ENCODE peak calls at places on chromosome 18, in ten cellular contexts. X is DND-41, L is HFF-Myc, B is right lobe of liver, N is stomach, Y is uterus, D is SJSA1, A is pancreas, V is cardiac fibroblast, P is heart right ventricle. T is an unnamed sample.

GRCh38 chr18:28198588-28198987 is 21.7 kb upstream of the CDH2 start:
- DNase-seq in B (no peak), D (no peak), L (no peak), V (no peak), P (no peak), N (no peak), X (no peak), Y (no peak), A (no peak), T (no peak)

GRCh38 chr18:41933778-41934177 is 21.3 kb upstream of the PIK3C3 start:
- DNase-seq in Y (no peak), V (no peak), L (no peak), X (no peak), D (no peak), A (no peak), B (no peak), N (no peak), P (no peak), T (no peak)

GRCh38 chr18:49591775-49592174 is 29.9 kb downstream of the LIPG start:
- DNase-seq in X (no peak), Y (no peak), A (no peak), L (no peak), V (no peak), N (no peak), B (no peak), D (no peak), P (no peak), T (no peak)

GRCh38 chr18:35322486-35323258 is 21.5 kb downstream of the ZNF24 start:
- DNase-seq in D (no peak), X (no peak), V (no peak), A (no peak), Y (no peak), P (no peak), L (no peak), B (no peak), N (no peak), T (no peak)

GRCh38 chr18:49846718-49847470 is 33.6 kb upstream of the ACAA2 start:
- DNase-seq in B (peak), L (no peak), D (no peak), A (no peak), N (no peak), Y (no peak), V (no peak), P (no peak), X (no peak), T (no peak)

GRCh38 chr18:63258749-63259580 is 60.6 kb downstream of the BCL2 start:
- DNase-seq in X (no peak), A (no peak), L (no peak), D (no peak), Y (no peak), N (no peak), B (no peak), P (no peak), V (no peak), T (no peak)

GRCh38 chr18:72973831-72974230 is 106.0 kb upstream of the NETO1 start:
- DNase-seq in D (no peak), B (no peak), N (no peak), X (no peak), V (no peak), Y (no peak), A (no peak), P (no peak), L (no peak), T (no peak)

GRCh38 chr18:70075906-70076305 is 128.2 kb upstream of the CD226 start:
- DNase-seq in X (no peak), V (peak), D (no peak), A (no peak), L (no peak), P (no peak), Y (no peak), N (no peak), B (no peak), T (no peak)

GRCh38 chr18:63155169-63155852 is 164.3 kb downstream of the BCL2 start:
- DNase-seq in Y (no peak), D (no peak), X (peak), B (peak), P (peak), A (peak), V (no peak), N (peak), L (no peak), T (no peak)

GRCh38 chr18:67318651-67319050 is 197.9 kb downstream of the DSEL start:
- DNase-seq in A (no peak), V (peak), B (no peak), X (no peak), D (no peak), N (no peak), L (no peak), Y (no peak), P (no peak), T (no peak)

GRCh38 chr18:41266214-41266613 is 688.8 kb upstream of the PIK3C3 start:
- DNase-seq in Y (no peak), B (no peak), A (no peak), L (no peak), V (no peak), P (no peak), N (no peak), D (no peak), X (no peak), T (no peak)

GRCh38 chr18:50819027-50819726 is 639 bp downstream of the MRO start:
- DNase-seq in L (no peak), B (peak), Y (peak), V (peak), A (peak), N (peak), D (peak), X (no peak), P (peak), T (no peak)

GRCh38 chr18:51278045-51278649 is 80.7 kb upstream of the MEX3C start:
- DNase-seq in D (no peak), N (peak), L (peak), X (peak), V (peak), Y (no peak), A (peak), B (peak), P (no peak), T (no peak)

GRCh38 chr18:38948436-38948835 is 1382.8 kb upstream of the CELF4 start:
- DNase-seq in D (no peak), Y (no peak), B (no peak), N (no peak), X (no peak), V (no peak), L (no peak), A (no peak), P (no peak), T (no peak)

GRCh38 chr18:6660334-6660733 is 69.2 kb upstream of the ARHGAP28 start:
- DNase-seq in N (no peak), L (peak), P (no peak), D (no peak), A (no peak), B (no peak), V (no peak), X (no peak), Y (no peak), T (no peak)

GRCh38 chr18:39030124-39030655 is 1464.6 kb upstream of the CELF4 start:
- DNase-seq in L (no peak), Y (no peak), A (no peak), X (no peak), V (no peak), B (no peak), D (no peak), P (no peak), N (no peak), T (no peak)

GRCh38 chr18:44679912-44680270 is 797 bp upstream of the SETBP1 start:
- DNase-seq in L (no peak), Y (peak), X (peak), A (peak), V (peak), N (peak), D (no peak), B (peak), P (peak), T (no peak)

GRCh38 chr18:39799010-39799409 is 2156.0 kb upstream of the PIK3C3 start:
- DNase-seq in L (no peak), P (no peak), A (no peak), D (no peak), N (no peak), X (no peak), B (no peak), V (peak), Y (no peak), T (no peak)

GRCh38 chr18:12839057-12839525 is 44.9 kb downstream of the PTPN2 start:
- DNase-seq in B (no peak), P (no peak), N (no peak), D (peak), X (no peak), A (no peak), V (no peak), Y (no peak), L (no peak), T (no peak)

GRCh38 chr18:45715212-45715780 is 8.7 kb upstream of the SLC14A1 start:
- DNase-seq in Y (no peak), P (no peak), N (no peak), X (no peak), A (no peak), D (no peak), B (no peak), L (no peak), V (no peak), T (no peak)

GRCh38 chr18:36186461-36187137 is 698 bp upstream of the MOCOS start:
- DNase-seq in X (no peak), D (peak), Y (peak), V (peak), N (peak), B (peak), P (peak), L (no peak), A (peak), T (no peak)

GRCh38 chr18:46764586-46764985 is 7.7 kb upstream of the ST8SIA5 start:
- DNase-seq in D (no peak), B (no peak), X (no peak), L (no peak), N (no peak), V (no peak), A (no peak), P (no peak), Y (no peak), T (no peak)

GRCh38 chr18:7977897-7978296 is 410.8 kb downstream of the PTPRM start:
- DNase-seq in D (no peak), A (no peak), B (no peak), V (no peak), N (no peak), P (no peak), L (no peak), X (no peak), Y (no peak), T (no peak)

GRCh38 chr18:7979714-7980113 is 412.6 kb downstream of the PTPRM start:
- DNase-seq in D (no peak), Y (no peak), P (no peak), A (no peak), V (no peak), N (no peak), X (no peak), L (no peak), B (no peak), T (no peak)

GRCh38 chr18:7980136-7980535 is 413.0 kb downstream of the PTPRM start:
- DNase-seq in N (no peak), L (no peak), X (no peak), P (no peak), A (no peak), B (no peak), D (no peak), V (no peak), Y (no peak), T (no peak)

GRCh38 chr18:7978834-7979233 is 411.7 kb downstream of the PTPRM start:
- DNase-seq in V (no peak), X (no peak), B (no peak), L (no peak), N (no peak), A (no peak), Y (no peak), D (no peak), P (no peak), T (no peak)

DNA sequence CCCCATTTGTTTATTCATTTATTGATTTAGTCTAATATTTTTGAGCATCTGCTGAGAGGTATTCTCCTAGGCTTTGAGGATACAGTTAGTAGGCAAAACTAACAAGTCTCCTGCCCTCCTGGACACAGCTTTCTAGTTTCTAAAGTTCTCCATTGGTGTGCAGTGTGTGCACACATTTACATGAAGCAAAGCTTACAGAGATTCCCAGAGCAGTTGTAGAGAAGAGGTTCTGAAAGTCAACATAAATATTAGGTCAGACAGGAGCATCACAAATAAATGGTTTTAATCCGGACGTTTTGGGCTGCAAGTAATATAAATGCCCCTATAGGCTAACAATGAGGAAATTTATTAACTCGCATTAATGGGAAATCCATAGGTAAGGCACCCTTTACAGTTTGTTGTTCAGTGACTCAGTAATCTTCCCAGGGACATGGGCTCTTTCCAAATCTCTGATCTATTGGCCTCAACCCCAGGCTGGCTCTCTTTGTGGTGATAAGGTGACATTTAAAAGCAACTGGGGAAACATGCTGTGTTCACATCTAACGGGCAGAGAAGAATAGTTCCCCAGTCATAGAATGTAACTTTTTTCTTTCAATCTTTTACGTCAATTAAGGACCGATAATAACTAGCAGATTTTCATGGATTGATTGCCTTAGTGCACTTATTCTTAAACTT is 407.2 kb downstream of the PTPRM start:
- DNase-seq in L (no peak), B (no peak), X (no peak), A (peak), D (no peak), Y (no peak), P (no peak), V (no peak), N (peak), T (no peak)
- H3K4me3 ChIP-seq in L (no peak), B (no peak), X (no peak), A (no peak), D (no peak), Y (no peak), P (no peak), V (no peak), N (no peak), T (no peak)

DNA sequence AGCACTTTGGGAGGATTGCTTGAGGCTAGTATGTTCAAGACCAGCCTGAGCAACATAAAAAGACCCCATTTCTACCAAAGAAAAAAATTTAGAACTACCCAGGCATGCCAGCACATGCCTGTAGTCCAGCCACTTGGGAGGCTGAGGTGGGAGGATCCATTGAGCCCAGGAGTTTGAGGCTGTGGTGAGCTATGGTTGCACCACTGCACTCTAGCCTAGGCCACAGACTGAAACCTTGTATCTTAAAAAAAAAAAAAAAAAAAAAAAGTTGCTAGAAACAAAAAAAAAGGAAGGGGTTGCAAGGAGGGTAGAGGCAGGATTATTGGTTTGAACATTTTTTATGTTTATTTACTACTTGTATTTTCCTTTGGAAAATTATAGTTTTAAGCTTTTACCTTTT is 4.8 kb downstream of the SEC11C start:
- DNase-seq in P (no peak), X (no peak), L (no peak), Y (no peak), N (no peak), A (no peak), V (no peak), D (no peak), B (no peak), T (no peak)
- H3K4me3 ChIP-seq in P (no peak), X (no peak), L (no peak), Y (no peak), N (no peak), A (no peak), V (no peak), D (no peak), B (no peak), T (no peak)

GRCh38 chr18:3156325-3156640 is 63.5 kb downstream of the MYOM1 start:
- DNase-seq in L (no peak), Y (no peak), A (no peak), D (no peak), B (no peak), V (no peak), P (no peak), N (no peak), X (no peak), T (no peak)
- H3K4me3 ChIP-seq in L (no peak), Y (no peak), A (no peak), D (no peak), B (no peak), V (no peak), P (no peak), N (no peak), X (no peak), T (no peak)

GRCh38 chr18:79506191-79507075 is 110.7 kb downstream of the NFATC1 start:
- DNase-seq in L (no peak), N (no peak), D (peak), X (no peak), B (peak), V (peak), P (no peak), A (no peak), Y (peak), T (no peak)
- H3K4me3 ChIP-seq in L (no peak), N (no peak), D (no peak), X (no peak), B (no peak), V (no peak), P (peak), A (no peak), Y (peak), T (no peak)

DNA sequence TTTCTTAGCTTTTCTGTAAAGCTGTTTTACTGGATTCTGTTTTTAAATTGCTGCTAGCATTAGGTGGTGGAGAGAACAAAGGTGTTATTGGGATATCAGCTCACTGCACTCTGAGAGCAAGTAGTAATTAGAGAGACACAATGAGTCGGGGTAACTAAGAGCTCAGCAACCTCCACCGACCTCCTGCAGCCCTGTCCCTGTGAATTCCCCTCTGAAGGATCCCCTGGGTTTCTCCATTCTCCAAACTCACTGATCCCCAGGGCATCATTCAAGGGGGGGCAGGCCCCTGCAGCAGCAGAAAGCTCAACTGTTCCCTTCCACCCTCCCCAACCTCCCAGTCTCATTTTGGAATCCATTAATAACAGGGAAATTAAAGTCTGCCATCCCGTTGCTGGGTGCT is 73.0 kb downstream of the MTCL1 start:
- DNase-seq in V (no peak), L (no peak), D (no peak), N (no peak), P (no peak), A (no peak), Y (no peak), B (no peak), X (no peak), T (no peak)
- H3K4me3 ChIP-seq in V (no peak), L (no peak), D (no peak), N (no peak), P (no peak), A (no peak), Y (no peak), B (no peak), X (no peak), T (no peak)

GRCh38 chr18:77053616-77054287 is 78.8 kb downstream of the MBP start:
- DNase-seq in L (no peak), N (no peak), V (no peak), Y (no peak), P (no peak), B (no peak), D (no peak), X (no peak), A (no peak), T (no peak)
- H3K4me3 ChIP-seq in L (no peak), N (no peak), V (no peak), Y (no peak), P (peak), B (no peak), D (no peak), X (peak), A (no peak), T (no peak)

GRCh38 chr18:9916814-9917213 is 3.0 kb downstream of the VAPA start:
- DNase-seq in X (no peak), V (no peak), P (no peak), D (no peak), A (no peak), N (no peak), L (no peak), B (no peak), Y (no peak), T (no peak)
- H3K4me3 ChIP-seq in X (peak), V (no peak), P (no peak), D (no peak), A (no peak), N (no peak), L (peak), B (no peak), Y (no peak), T (no peak)

GRCh38 chr18:57630002-57630758 is 8.5 kb upstream of the NARS1 start:
- DNase-seq in B (peak), D (peak), Y (peak), P (peak), N (peak), A (peak), L (peak), V (peak), X (peak), T (peak)

GRCh38 chr18:57630759-57631660 is 9.4 kb upstream of the NARS1 start:
- DNase-seq in V (no peak), X (no peak), Y (no peak), L (no peak), D (no peak), P (no peak), B (no peak), N (no peak), A (no peak), T (peak)

GRCh38 chr18:57627488-57627887 is 5.9 kb upstream of the NARS1 start:
- DNase-seq in D (peak), L (no peak), B (no peak), A (no peak), Y (no peak), N (no peak), V (no peak), X (no peak), P (no peak), T (peak)

GRCh38 chr18:57631697-57632096 is 10.1 kb upstream of the NARS1 start:
- DNase-seq in B (no peak), X (no peak), N (no peak), V (no peak), P (no peak), A (no peak), D (no peak), L (no peak), Y (no peak), T (no peak)

DNA sequence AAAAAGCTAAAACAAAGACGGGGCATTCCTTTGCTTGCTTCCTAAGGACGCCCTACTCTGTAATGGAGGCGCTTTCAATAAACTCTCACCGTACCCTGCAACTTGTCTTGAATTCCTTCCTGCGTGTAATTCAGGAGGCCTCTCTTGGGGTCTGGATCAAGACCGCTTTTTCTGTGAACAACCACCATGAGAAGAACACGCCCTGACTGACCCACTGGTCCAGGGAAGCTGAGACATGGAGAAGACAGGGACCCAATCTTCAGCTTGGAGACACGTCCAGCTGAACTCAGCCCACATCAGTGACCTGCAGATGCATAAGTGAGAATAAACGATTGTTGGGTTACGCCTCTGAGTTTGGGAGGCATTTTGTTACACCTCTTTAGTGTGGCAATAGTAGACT is 7.8 kb upstream of the NARS1 start:
- DNase-seq in L (no peak), A (no peak), V (no peak), N (no peak), D (no peak), Y (no peak), X (no peak), B (no peak), P (no peak), T (no peak)
- H3K4me3 ChIP-seq in L (peak), A (no peak), V (no peak), N (peak), D (peak), Y (peak), X (peak), B (peak), P (peak), T (no peak)

GRCh38 chr18:23237524-23238151 is 102.4 kb downstream of the CABLES1 start:
- DNase-seq in P (peak), X (no peak), N (peak), L (no peak), Y (peak), B (peak), V (peak), D (peak), A (no peak), T (no peak)
- H3K4me3 ChIP-seq in P (peak), X (no peak), N (peak), L (no peak), Y (peak), B (peak), V (no peak), D (peak), A (no peak), T (no peak)